ENCODE peak calls at places on chromosomes 11 and 22, in six cellular contexts. U is coronary artery; X is CD4-positive, alpha-beta T cell; F is mesendoderm; G is cardiac muscle cell; N is substantia nigra. P is an unnamed sample.

GRCh38 chr11:66686801-66687750 is 9.4 kb upstream of the RBM4B start:
- DNase-seq in U (no peak), X (no peak), F (peak), G (no peak), N (no peak), P (no peak)

GRCh38 chr11:19723572-19724342 is 11.1 kb downstream of the NAV2 start:
- DNase-seq in U (peak), X (peak), F (no peak), G (peak), N (no peak), P (peak)

GRCh38 chr22:49951986-49952896 is 8.3 kb upstream of the PIM3 start:
- DNase-seq in U (no peak), X (no peak), F (peak), G (peak), N (no peak), P (no peak)

GRCh38 chr11:19698493-19699292 is 13.9 kb upstream of the NAV2 start:
- DNase-seq in U (no peak), X (no peak), F (no peak), G (peak), N (no peak), P (no peak)

GRCh38 chr22:32775957-32776356 is 25.5 kb upstream of the TIMP3 start:
- DNase-seq in U (no peak), X (no peak), F (peak), G (peak), N (no peak), P (no peak)

GRCh38 chr11:122230387-122230760 is 114.4 kb upstream of the BLID start:
- DNase-seq in U (no peak), X (no peak), F (no peak), G (no peak), N (no peak), P (no peak)

GRCh38 chr11:111765320-111765983 is 737 bp downstream of the PPP2R1B start:
- DNase-seq in U (no peak), X (no peak), F (no peak), G (no peak), N (no peak), P (no peak)

GRCh38 chr11:67409781-67410368 is 5.6 kb upstream of the CARNS1 start:
- DNase-seq in U (no peak), X (no peak), F (peak), G (no peak), N (no peak), P (no peak)

GRCh38 chr22:50576070-50576469 is 2.2 kb downstream of the CPT1B start:
- DNase-seq in U (no peak), X (no peak), F (peak), G (peak), N (no peak), P (no peak)

GRCh38 chr11:100902454-100903141 is 215.5 kb downstream of the ARHGAP42 start:
- DNase-seq in U (no peak), X (no peak), F (no peak), G (no peak), N (no peak), P (no peak)

GRCh38 chr22:33014621-33015020 is 43.6 kb downstream of the SYN3 start:
- DNase-seq in U (no peak), X (no peak), F (no peak), G (no peak), N (no peak), P (no peak)

GRCh38 chr11:58776891-58777451 is 45.2 kb upstream of the GLYAT start:
- DNase-seq in U (no peak), X (no peak), F (no peak), G (no peak), N (no peak), P (no peak)

GRCh38 chr11:73310076-73310475 is 2.0 kb downstream of the ARHGEF17 start:
- DNase-seq in U (no peak), X (no peak), F (no peak), G (no peak), N (no peak), P (no peak)

GRCh38 chr11:62665630-62666258 is 632 bp downstream of the CSKMT start:
- DNase-seq in U (peak), X (peak), F (peak), G (peak), N (no peak), P (peak)

GRCh38 chr11:8082391-8083087 is 1.5 kb downstream of the TUB start:
- DNase-seq in U (no peak), X (no peak), F (peak), G (no peak), N (no peak), P (peak)

GRCh38 chr11:133927690-133928627 is 28.8 kb downstream of the IGSF9B start:
- DNase-seq in U (no peak), X (peak), F (peak), G (peak), N (no peak), P (peak)

GRCh38 chr11:21560466-21560975 is 632.4 kb upstream of the ANO5 start:
- DNase-seq in U (no peak), X (no peak), F (no peak), G (no peak), N (no peak), P (no peak)

GRCh38 chr11:95375881-95376280 is 144.9 kb upstream of the SESN3 start:
- DNase-seq in U (no peak), X (no peak), F (no peak), G (peak), N (no peak), P (no peak)

GRCh38 chr22:34808618-34809017 is 257.3 kb upstream of the ISX start:
- DNase-seq in U (no peak), X (no peak), F (peak), G (no peak), N (no peak), P (no peak)

GRCh38 chr11:129249351-129249750 is 57.2 kb upstream of the ARHGAP32 start:
- DNase-seq in U (no peak), X (no peak), F (no peak), G (peak), N (no peak), P (no peak)

GRCh38 chr11:96028746-96029145 is 104.8 kb upstream of the MTMR2 start:
- DNase-seq in U (no peak), X (no peak), F (no peak), G (no peak), N (no peak), P (no peak)

GRCh38 chr22:48782817-48783511 is 1044.7 kb downstream of the BRD1 start:
- DNase-seq in U (peak), X (no peak), F (peak), G (no peak), N (no peak), P (no peak)

GRCh38 chr11:108654994-108655631 is 9.8 kb upstream of the DDX10 start:
- DNase-seq in U (no peak), X (no peak), F (peak), G (peak), N (no peak), P (peak)

GRCh38 chr11:86034710-86035109 is 34.2 kb downstream of the PICALM start:
- DNase-seq in U (no peak), X (no peak), F (no peak), G (no peak), N (no peak), P (no peak)

GRCh38 chr22:48453751-48454485 is 1373.8 kb downstream of the BRD1 start:
- DNase-seq in U (no peak), X (no peak), F (no peak), G (no peak), N (no peak), P (no peak)

GRCh38 chr22:24807284-24807950 is 1.4 kb downstream of the SGSM1 start:
- DNase-seq in U (peak), X (no peak), F (peak), G (peak), N (no peak), P (peak)

GRCh38 chr11:112762686-112763048 is 198.6 kb upstream of the NCAM1 start:
- DNase-seq in U (no peak), X (no peak), F (no peak), G (no peak), N (no peak), P (no peak)

GRCh38 chr11:111586305-111586915 is 15.8 kb upstream of the SIK2 start:
- DNase-seq in U (no peak), X (no peak), F (peak), G (peak), N (no peak), P (peak)

GRCh38 chr11:112455791-112456190 is 195.1 kb upstream of the PLET1 start:
- DNase-seq in U (no peak), X (no peak), F (no peak), G (peak), N (no peak), P (no peak)

GRCh38 chr22:37244922-37245722 is 1.1 kb upstream of the RAC2 start:
- DNase-seq in U (no peak), X (no peak), F (no peak), G (no peak), N (no peak), P (no peak)
- H3K27ac ChIP-seq in U (no peak), X (peak), F (no peak), G (no peak), N (no peak), P (no peak)

DNA sequence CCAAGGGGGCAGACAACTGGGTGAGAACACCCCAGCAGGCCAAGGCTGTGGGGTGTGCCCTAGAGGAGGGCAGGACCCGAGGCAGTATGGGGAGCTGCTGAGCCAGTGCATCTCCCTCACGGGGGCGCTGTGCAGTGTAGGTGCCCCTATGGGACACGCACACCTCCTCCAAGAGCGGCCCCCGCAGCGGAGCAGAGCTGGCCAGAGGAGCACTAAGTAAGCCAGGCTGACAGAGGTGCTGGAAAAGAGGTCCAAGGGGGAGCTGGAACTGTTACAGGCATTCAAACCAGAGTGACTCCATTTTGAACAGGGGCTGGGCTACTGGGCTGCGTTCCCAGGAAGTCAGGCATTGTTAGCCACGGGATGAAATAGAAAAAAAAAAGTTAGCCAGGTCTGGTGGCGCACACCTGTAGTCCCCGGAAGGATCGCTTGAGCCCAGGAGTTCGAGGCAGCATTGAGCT is 41.8 kb downstream of the TST start:
- DNase-seq in U (no peak), X (peak), F (peak), G (peak), N (no peak), P (peak)
- H3K27ac ChIP-seq in U (no peak), X (peak), F (no peak), G (no peak), N (no peak), P (peak)

GRCh38 chr11:3120071-3120792 is 44.9 kb downstream of the OSBPL5 start:
- DNase-seq in U (no peak), X (no peak), F (no peak), G (no peak), N (no peak), P (peak)

GRCh38 chr11:3109921-3110706 is 52.9 kb upstream of the CARS1 start:
- DNase-seq in U (peak), X (no peak), F (peak), G (peak), N (no peak), P (peak)

GRCh38 chr11:3119141-3119821 is 45.8 kb downstream of the OSBPL5 start:
- DNase-seq in U (no peak), X (no peak), F (no peak), G (no peak), N (no peak), P (peak)

GRCh38 chr11:3111919-3112690 is 53.0 kb downstream of the OSBPL5 start:
- DNase-seq in U (no peak), X (no peak), F (no peak), G (peak), N (no peak), P (no peak)

GRCh38 chr11:3115321-3115720 is 49.8 kb downstream of the OSBPL5 start:
- DNase-seq in U (no peak), X (no peak), F (no peak), G (no peak), N (no peak), P (no peak)
- H3K27ac ChIP-seq in U (no peak), X (no peak), F (no peak), G (no peak), N (no peak), P (no peak)

GRCh38 chr22:20563941-20564371 is 56.5 kb downstream of the MED15 start:
- DNase-seq in U (no peak), X (no peak), F (no peak), G (no peak), N (no peak), P (no peak)
- H3K27ac ChIP-seq in U (no peak), X (peak), F (no peak), G (no peak), N (no peak), P (no peak)

GRCh38 chr22:22507743-22508273 is 734 bp downstream of the ZNF280B start:
- DNase-seq in U (no peak), X (no peak), F (peak), G (no peak), N (no peak), P (no peak)
- H3K27ac ChIP-seq in U (no peak), X (no peak), F (no peak), G (no peak), N (peak), P (no peak)

DNA sequence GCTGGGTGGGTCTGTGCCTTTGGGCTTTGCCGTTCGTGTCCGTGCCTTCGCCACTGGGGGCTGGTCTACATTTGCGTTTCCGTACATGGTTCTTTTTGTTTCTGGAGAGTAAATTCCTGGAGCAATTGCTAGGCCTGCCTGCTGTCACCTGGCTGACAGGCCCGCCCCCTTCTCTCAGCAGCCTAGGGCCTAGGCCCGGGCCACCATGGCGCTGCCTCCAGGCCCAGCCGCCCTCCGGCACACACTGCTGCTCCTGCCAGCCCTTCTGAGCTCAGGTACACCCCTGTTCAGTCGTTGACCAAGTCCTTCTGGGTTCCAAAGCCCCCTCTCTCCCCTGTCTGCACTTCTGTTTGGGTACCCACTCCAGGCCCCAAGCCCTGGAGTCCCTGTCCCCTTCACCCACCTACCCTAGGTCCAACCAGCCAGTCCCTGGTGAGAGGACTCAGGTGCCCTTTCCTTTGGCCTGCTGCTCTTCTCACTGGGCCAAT is 649 bp downstream of the TMEM25 start:
- DNase-seq in U (peak), X (no peak), F (no peak), G (no peak), N (no peak), P (no peak)
- H3K27ac ChIP-seq in U (no peak), X (no peak), F (no peak), G (peak), N (peak), P (no peak)

GRCh38 chr11:71125150-71125549 is 127.2 kb downstream of the SHANK2 start:
- DNase-seq in U (no peak), X (no peak), F (no peak), G (no peak), N (no peak), P (no peak)
- H3K27ac ChIP-seq in U (no peak), X (no peak), F (no peak), G (no peak), N (no peak), P (no peak)

GRCh38 chr11:47494996-47495855 is 46.3 kb upstream of the RAPSN start:
- DNase-seq in U (no peak), X (no peak), F (peak), G (peak), N (no peak), P (no peak)
- H3K27ac ChIP-seq in U (no peak), X (no peak), F (no peak), G (no peak), N (no peak), P (no peak)